ENCODE peak calls at places on chromosomes 16 and 17, in seven cellular contexts. W, Y, L, Z, R, K and M are unnamed samples.
A peak's percentile ranks its signal among the peaks of the same experiment; 100 is the strongest.

GRCh38 chr16:84577034-84577803 is 40.7 kb downstream of the COTL1 start:
- DNase-seq in W (no peak), Y (no peak), L (no peak), Z (no peak), R (no peak), K (peak; percentile 72), M (no peak)

GRCh38 chr16:68711421-68712139 is 25.5 kb upstream of the CDH1 start:
- DNase-seq in W (no peak), Y (no peak), L (no peak), Z (peak; percentile 16), R (no peak), K (no peak), M (no peak)

GRCh38 chr17:29687601-29688000 is 64.9 kb upstream of the CORO6 start:
- DNase-seq in W (no peak), Y (no peak), L (peak; percentile 43), Z (no peak), R (no peak), K (no peak), M (no peak)

GRCh38 chr17:78722101-78722761 is 59.8 kb downstream of the CYTH1 start:
- DNase-seq in W (no peak), Y (no peak), L (no peak), Z (no peak), R (no peak), K (no peak), M (peak; percentile 83)

GRCh38 chr17:82981141-82981540 is 98.3 kb upstream of the METRNL start:
- DNase-seq in W (no peak), Y (no peak), L (no peak), Z (no peak), R (no peak), K (no peak), M (no peak)

GRCh38 chr17:60327870-60328362 is 64.0 kb downstream of the USP32 start:
- DNase-seq in W (no peak), Y (no peak), L (no peak), Z (no peak), R (no peak), K (no peak), M (no peak)

GRCh38 chr17:74252272-74252671 is 21.8 kb upstream of the DNAI2 start:
- DNase-seq in W (no peak), Y (no peak), L (no peak), Z (no peak), R (no peak), K (no peak), M (no peak)

GRCh38 chr17:17751489-17751995 is 70.3 kb downstream of the RAI1 start:
- DNase-seq in W (no peak), Y (no peak), L (no peak), Z (no peak), R (no peak), K (no peak), M (no peak)